ENCODE peak calls at places on chromosomes 5 and 9, in eight cellular contexts. W is stimulated activated CD8-positive, alpha-beta memory T cell treated with anti-CD3 and anti-CD28 coated beads, Interleukin-15, amount 100 ng/mL, for 1 hour; B is stomach; X is stimulated activated CD4-positive, alpha-beta T cell treated with anti-CD3 and anti-CD28 coated beads, Interleukin-15, amount 100 ng/mL, for 24 hours; T is HCT116; C is left ventricle myocardium superior; K is HAP-1; D is HTR-8/SVneo. R is an unnamed sample.

GRCh38 chr5:71899865-71900342 is 180.8 kb downstream of the CARTPT start:
- DNase-seq in K (no peak), W (no peak), D (no peak), X (no peak), T (no peak), B (no peak), C (peak; percentile 69), R (no peak)

GRCh38 chr5:141850786-141851185 is 27.4 kb downstream of the PCDH1 start:
- DNase-seq in K (no peak), W (no peak), C (no peak), T (no peak), B (no peak), X (no peak), D (peak; percentile 18), R (no peak)

GRCh38 chr5:142617416-142617815 is 68.5 kb downstream of the FGF1 start:
- DNase-seq in X (peak; percentile 38), K (no peak), T (no peak), D (no peak), W (no peak), C (no peak), B (no peak), R (no peak)

GRCh38 chr5:8906303-8906967 is 639.4 kb downstream of the SEMA5A start:
- DNase-seq in C (no peak), X (no peak), T (no peak), W (no peak), D (peak; percentile 32), B (no peak), K (no peak), R (no peak)

GRCh38 chr9:79895232-79895631 is 323.5 kb downstream of the TLE4 start:
- DNase-seq in T (no peak), C (no peak), X (no peak), D (peak; percentile 35), W (no peak), K (no peak), B (no peak), R (no peak)

GRCh38 chr5:173645437-173645807 is 29.0 kb upstream of the BOD1 start:
- DNase-seq in T (no peak), B (no peak), K (no peak), X (no peak), D (peak; percentile 67), C (no peak), W (no peak), R (peak; percentile 75)

GRCh38 chr5:13244151-13244550 is 700.3 kb downstream of the DNAH5 start:
- DNase-seq in D (no peak), C (no peak), X (no peak), T (no peak), K (no peak), W (no peak), B (no peak), R (no peak)

GRCh38 chr5:3181641-3182040 is 414.0 kb upstream of the IRX1 start:
- DNase-seq in X (no peak), D (no peak), T (no peak), C (no peak), K (no peak), B (no peak), W (no peak), R (no peak)

GRCh38 chr5:170408866-170409265 is 19.7 kb upstream of the KCNMB1 start:
- DNase-seq in B (no peak), D (no peak), X (no peak), W (no peak), C (no peak), K (no peak), T (no peak), R (no peak)

GRCh38 chr9:19975499-19975898 is 186.7 kb upstream of the SLC24A2 start:
- DNase-seq in C (no peak), T (no peak), K (no peak), D (no peak), X (no peak), B (no peak), W (no peak), R (no peak)

GRCh38 chr9:22157271-22157670 is 148.2 kb upstream of the CDKN2B start:
- DNase-seq in T (no peak), W (no peak), K (no peak), B (no peak), D (no peak), C (no peak), X (no peak), R (no peak)

GRCh38 chr5:87074934-87075541 is 192.6 kb upstream of the RASA1 start:
- DNase-seq in T (peak; percentile 43), K (no peak), W (no peak), X (no peak), D (no peak), B (no peak), C (no peak), R (no peak)

GRCh38 chr5:75496026-75496425 is 15.4 kb downstream of the CERT1 start:
- DNase-seq in B (no peak), T (no peak), K (no peak), W (no peak), D (no peak), C (no peak), X (no peak), R (no peak)

GRCh38 chr5:134851307-134851923 is 5.6 kb downstream of the C5orf24 start:
- DNase-seq in D (peak; percentile 30), W (no peak), C (no peak), K (peak; percentile 32), X (no peak), T (no peak), B (no peak), R (no peak)

GRCh38 chr9:121225240-121225639 is 23.6 kb upstream of the RAB14 start:
- DNase-seq in W (no peak), C (no peak), D (no peak), T (no peak), X (no peak), B (no peak), K (peak; percentile 96), R (peak; percentile 39)

GRCh38 chr5:59593608-59594007 is 299.9 kb downstream of the PDE4D start:
- DNase-seq in X (no peak), T (no peak), B (no peak), D (no peak), W (no peak), K (no peak), C (no peak), R (no peak)

GRCh38 chr9:120890415-120891254 is 13.6 kb upstream of the PHF19 start:
- DNase-seq in B (no peak), W (no peak), C (peak; percentile 44), K (no peak), D (no peak), T (no peak), X (peak; percentile 64), R (no peak)

GRCh38 chr5:88881566-88881965 is 1.4 kb downstream of the MEF2C start:
- DNase-seq in T (no peak), K (peak; percentile 79), B (no peak), W (no peak), C (no peak), D (no peak), X (no peak), R (no peak)